ENCODE peak calls at places on chromosome 15, in six cellular contexts. One of them, this sample, is unnamed.

GRCh38 chr15:84828433-84828908 is 11.3 kb downstream of the ALPK3 start:
- DNase-seq in neuronal stem cell: no peak
- DNase-seq in H9: no peak
- DNase-seq in mesendoderm: no peak
- DNase-seq in H1: no peak
- DNase-seq in IMR-90: no peak
- DNase-seq in this sample: no peak

GRCh38 chr15:39642011-39642640 is 61.2 kb downstream of the THBS1 start:
- DNase-seq in neuronal stem cell: peak
- DNase-seq in H9: no peak
- DNase-seq in mesendoderm: peak
- DNase-seq in H1: no peak
- DNase-seq in IMR-90: peak
- DNase-seq in this sample: no peak

GRCh38 chr15:99992611-99993231 is 259.5 kb upstream of the LYSMD4 start:
- DNase-seq in neuronal stem cell: no peak
- DNase-seq in H9: no peak
- DNase-seq in mesendoderm: no peak
- DNase-seq in H1: no peak
- DNase-seq in IMR-90: no peak
- DNase-seq in this sample: no peak

GRCh38 chr15:80478075-80478474 is 73.9 kb downstream of the ARNT2 start:
- DNase-seq in neuronal stem cell: no peak
- DNase-seq in H9: no peak
- DNase-seq in mesendoderm: no peak
- DNase-seq in H1: no peak
- DNase-seq in IMR-90: peak
- DNase-seq in this sample: no peak

GRCh38 chr15:100988297-100988696 is 69.1 kb downstream of the LRRK1 start:
- DNase-seq in neuronal stem cell: no peak
- DNase-seq in H9: no peak
- DNase-seq in mesendoderm: no peak
- DNase-seq in H1: no peak
- DNase-seq in IMR-90: no peak
- DNase-seq in this sample: no peak

GRCh38 chr15:44034933-44035624 is 160.0 kb downstream of the FRMD5 start:
- DNase-seq in neuronal stem cell: no peak
- DNase-seq in H9: no peak
- DNase-seq in mesendoderm: no peak
- DNase-seq in H1: no peak
- DNase-seq in IMR-90: peak
- DNase-seq in this sample: no peak

GRCh38 chr15:85750807-85751730 is 43.7 kb downstream of the KLHL25 start:
- DNase-seq in neuronal stem cell: no peak
- DNase-seq in H9: peak
- DNase-seq in mesendoderm: peak
- DNase-seq in H1: no peak
- DNase-seq in IMR-90: no peak
- DNase-seq in this sample: no peak

GRCh38 chr15:70236306-70237103 is 138.8 kb upstream of the TLE3 start:
- DNase-seq in neuronal stem cell: no peak
- DNase-seq in H9: no peak
- DNase-seq in mesendoderm: no peak
- DNase-seq in H1: no peak
- DNase-seq in IMR-90: peak
- DNase-seq in this sample: peak

GRCh38 chr15:32855942-32856341 is 138.1 kb downstream of the GREM1 start:
- DNase-seq in neuronal stem cell: no peak
- DNase-seq in H9: peak
- DNase-seq in mesendoderm: peak
- DNase-seq in H1: peak
- DNase-seq in IMR-90: peak
- DNase-seq in this sample: peak

GRCh38 chr15:82079736-82080135 is 33.9 kb upstream of the MEX3B start:
- DNase-seq in neuronal stem cell: no peak
- DNase-seq in H9: no peak
- DNase-seq in mesendoderm: no peak
- DNase-seq in H1: no peak
- DNase-seq in IMR-90: peak
- DNase-seq in this sample: no peak

GRCh38 chr15:65824031-65824743 is 32.1 kb upstream of the DENND4A start:
- DNase-seq in neuronal stem cell: peak
- DNase-seq in H9: peak
- DNase-seq in mesendoderm: peak
- DNase-seq in H1: no peak
- DNase-seq in IMR-90: peak
- DNase-seq in this sample: peak

GRCh38 chr15:90859234-90860131 is 8.9 kb upstream of the FURIN start:
- DNase-seq in neuronal stem cell: no peak
- DNase-seq in H9: peak
- DNase-seq in mesendoderm: peak
- DNase-seq in H1: no peak
- DNase-seq in IMR-90: no peak
- DNase-seq in this sample: peak

GRCh38 chr15:60964527-60964926 is 264.6 kb downstream of the RORA start:
- DNase-seq in neuronal stem cell: no peak
- DNase-seq in H9: peak
- DNase-seq in mesendoderm: peak
- DNase-seq in H1: no peak
- DNase-seq in IMR-90: no peak
- DNase-seq in this sample: no peak

GRCh38 chr15:67715166-67715565 is 110.1 kb upstream of the SKOR1 start:
- DNase-seq in neuronal stem cell: no peak
- DNase-seq in H9: no peak
- DNase-seq in mesendoderm: no peak
- DNase-seq in H1: no peak
- DNase-seq in IMR-90: no peak
- DNase-seq in this sample: no peak

DNA sequence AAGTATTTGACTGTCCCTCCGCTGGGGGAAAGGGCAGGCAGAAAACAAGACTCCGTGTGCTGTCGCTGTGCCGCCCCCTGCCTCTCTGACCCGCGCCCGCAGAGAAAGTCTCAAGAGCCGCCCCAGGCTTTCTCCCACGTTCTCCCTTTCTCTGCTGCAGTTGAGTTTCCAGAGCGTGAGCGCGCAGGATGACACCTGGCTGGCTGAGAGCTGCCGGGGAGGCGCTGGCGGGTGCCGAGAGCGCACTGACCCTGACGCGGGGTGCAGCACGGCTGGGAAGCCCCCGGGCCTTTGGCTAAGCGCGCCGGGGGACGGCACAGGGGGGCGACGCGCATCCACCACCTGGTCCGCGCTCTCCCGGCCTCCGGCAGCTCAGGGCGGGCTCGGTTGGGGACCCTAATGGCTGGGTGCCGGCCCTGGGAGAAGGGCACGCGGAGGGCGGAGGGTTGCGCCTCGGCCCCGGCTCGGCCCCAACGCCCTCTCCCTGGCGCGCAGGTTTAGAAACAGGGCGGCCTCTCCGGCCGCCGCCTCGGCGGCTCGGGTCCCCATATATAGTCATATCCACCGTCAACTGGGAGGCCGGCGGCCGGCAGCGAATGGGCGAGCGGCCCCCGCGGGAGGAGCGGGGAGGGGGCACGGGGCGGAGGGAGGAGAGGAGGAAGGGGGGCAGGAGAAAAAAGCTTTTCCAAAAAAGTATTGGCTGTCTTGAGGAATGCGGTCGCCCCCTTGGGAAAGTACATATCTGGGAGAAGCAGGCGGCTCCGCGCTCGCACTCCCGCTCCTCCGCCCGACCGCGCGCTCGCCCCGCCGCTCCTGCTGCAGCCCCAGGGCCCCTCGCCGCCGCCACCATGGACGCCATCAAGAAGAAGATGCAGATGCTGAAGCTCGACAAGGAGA is at the start of gene TPM1:
- DNase-seq in neuronal stem cell: peak
- DNase-seq in H9: peak
- DNase-seq in mesendoderm: peak
- DNase-seq in H1: no peak
- DNase-seq in IMR-90: peak
- DNase-seq in this sample: peak
- H2BK120ac ChIP-seq in neuronal stem cell: peak
- H2BK120ac ChIP-seq in H9: peak
- H2BK120ac ChIP-seq in mesendoderm: peak
- H2BK120ac ChIP-seq in H1: no peak
- H2BK120ac ChIP-seq in IMR-90: peak
- H2BK120ac ChIP-seq in this sample: peak

DNA sequence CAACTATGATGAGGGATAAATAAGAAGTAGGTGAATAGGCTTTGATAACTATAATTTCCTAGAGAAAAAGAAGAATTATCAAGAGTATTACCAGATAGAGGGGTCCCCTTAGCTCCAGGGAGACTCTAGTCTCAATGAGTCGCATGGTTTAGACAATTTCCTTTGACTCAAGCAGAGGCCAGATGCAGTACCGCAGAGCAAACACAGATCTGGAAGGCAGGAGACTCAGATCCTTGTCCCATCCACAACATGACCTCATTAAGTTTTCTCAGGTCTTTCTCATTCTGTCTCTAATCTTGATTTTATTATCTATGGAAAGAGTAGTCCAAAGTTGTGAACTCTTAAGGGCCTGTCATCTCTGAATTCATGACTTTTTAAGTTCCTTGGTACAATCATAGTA is 987.9 kb downstream of the NTRK3 start:
- DNase-seq in neuronal stem cell: no peak
- DNase-seq in H9: no peak
- DNase-seq in mesendoderm: peak
- DNase-seq in H1: no peak
- DNase-seq in IMR-90: no peak
- DNase-seq in this sample: peak
- H2BK120ac ChIP-seq in neuronal stem cell: no peak
- H2BK120ac ChIP-seq in H9: no peak
- H2BK120ac ChIP-seq in mesendoderm: no peak
- H2BK120ac ChIP-seq in H1: no peak
- H2BK120ac ChIP-seq in IMR-90: no peak
- H2BK120ac ChIP-seq in this sample: no peak

GRCh38 chr15:79004336-79004735 is 59.5 kb upstream of the CTSH start:
- DNase-seq in neuronal stem cell: no peak
- DNase-seq in H9: peak
- DNase-seq in mesendoderm: peak
- DNase-seq in H1: no peak
- DNase-seq in IMR-90: peak
- DNase-seq in this sample: peak
- H2BK120ac ChIP-seq in neuronal stem cell: no peak
- H2BK120ac ChIP-seq in H9: no peak
- H2BK120ac ChIP-seq in mesendoderm: no peak
- H2BK120ac ChIP-seq in H1: no peak
- H2BK120ac ChIP-seq in IMR-90: peak
- H2BK120ac ChIP-seq in this sample: peak

DNA sequence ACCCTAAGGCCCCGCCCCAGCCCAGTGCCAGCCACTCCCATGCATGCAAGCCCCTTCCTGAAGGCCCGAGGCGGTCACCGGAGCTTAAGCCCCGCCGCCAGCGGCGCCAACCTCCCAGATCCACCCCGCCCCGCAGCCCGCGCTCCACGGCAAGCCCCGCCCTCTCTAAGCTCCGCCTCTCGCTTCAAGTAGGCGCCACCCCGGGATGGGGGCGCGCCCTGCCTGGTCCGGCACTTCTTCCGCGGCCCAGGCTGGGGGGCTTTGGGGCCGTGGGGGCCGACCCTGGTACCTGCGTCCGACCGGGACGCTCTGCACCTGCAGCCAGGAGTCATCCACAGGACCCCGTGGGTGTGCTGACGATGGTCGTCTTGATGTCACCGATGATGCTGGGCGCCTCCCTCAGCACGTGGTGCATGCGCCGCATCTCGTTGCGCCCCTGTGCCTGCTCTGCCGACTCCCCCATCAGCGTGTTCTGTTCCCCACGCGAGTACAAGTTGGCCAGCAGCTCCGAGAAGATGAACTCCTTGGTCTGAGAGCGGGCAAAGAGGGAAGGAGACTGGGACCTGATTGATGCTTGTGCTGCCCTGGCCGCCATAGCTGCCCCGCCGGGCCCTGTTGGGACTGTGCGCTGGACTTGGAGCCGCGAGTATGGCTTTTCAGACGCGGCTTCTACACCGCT is 26.1 kb upstream of the CSPG4 start:
- DNase-seq in neuronal stem cell: peak
- DNase-seq in H9: peak
- DNase-seq in mesendoderm: peak
- DNase-seq in H1: peak
- DNase-seq in IMR-90: peak
- DNase-seq in this sample: peak
- H2BK120ac ChIP-seq in neuronal stem cell: peak
- H2BK120ac ChIP-seq in H9: no peak
- H2BK120ac ChIP-seq in mesendoderm: no peak
- H2BK120ac ChIP-seq in H1: no peak
- H2BK120ac ChIP-seq in IMR-90: no peak
- H2BK120ac ChIP-seq in this sample: no peak